ENCODE peak calls at places on chromosomes 1 and 21, in five cellular contexts. One of them, this sample, is unnamed.

GRCh38 chr1:113390871-113391642 is 742 bp downstream of the MAGI3 start:
- DNase-seq in psoas muscle: peak
- DNase-seq in fibroblast of lung: no peak
- DNase-seq in HL-60: peak
- DNase-seq in right atrium auricular region: no peak
- DNase-seq in this sample: peak

GRCh38 chr1:66331641-66332523 is 202.1 kb upstream of the SGIP1 start:
- DNase-seq in psoas muscle: peak
- DNase-seq in fibroblast of lung: peak
- DNase-seq in HL-60: peak
- DNase-seq in right atrium auricular region: peak
- DNase-seq in this sample: peak

GRCh38 chr1:192869308-192869940 is 60.6 kb downstream of the RGS2 start:
- DNase-seq in psoas muscle: no peak
- DNase-seq in fibroblast of lung: no peak
- DNase-seq in HL-60: no peak
- DNase-seq in right atrium auricular region: no peak
- DNase-seq in this sample: no peak

GRCh38 chr1:23394664-23395063 is 25.0 kb upstream of the ZNF436 start:
- DNase-seq in psoas muscle: peak
- DNase-seq in fibroblast of lung: peak
- DNase-seq in HL-60: no peak
- DNase-seq in right atrium auricular region: peak
- DNase-seq in this sample: peak

GRCh38 chr1:8540971-8541370 is 223.1 kb downstream of the SLC45A1 start:
- DNase-seq in psoas muscle: no peak
- DNase-seq in fibroblast of lung: peak
- DNase-seq in HL-60: no peak
- DNase-seq in right atrium auricular region: no peak
- DNase-seq in this sample: no peak

GRCh38 chr21:32198369-32198768 is 80.5 kb downstream of the MIS18A start:
- DNase-seq in psoas muscle: no peak
- DNase-seq in fibroblast of lung: no peak
- DNase-seq in HL-60: no peak
- DNase-seq in right atrium auricular region: no peak
- DNase-seq in this sample: no peak

GRCh38 chr1:177611402-177611801 is 358.5 kb downstream of the SEC16B start:
- DNase-seq in psoas muscle: no peak
- DNase-seq in fibroblast of lung: no peak
- DNase-seq in HL-60: no peak
- DNase-seq in right atrium auricular region: no peak
- DNase-seq in this sample: no peak

GRCh38 chr1:8565802-8566201 is 247.9 kb downstream of the SLC45A1 start:
- DNase-seq in psoas muscle: no peak
- DNase-seq in fibroblast of lung: no peak
- DNase-seq in HL-60: no peak
- DNase-seq in right atrium auricular region: no peak
- DNase-seq in this sample: no peak

GRCh38 chr1:222372221-222372620 is 175.7 kb downstream of the HHIPL2 start:
- DNase-seq in psoas muscle: no peak
- DNase-seq in fibroblast of lung: peak
- DNase-seq in HL-60: no peak
- DNase-seq in right atrium auricular region: no peak
- DNase-seq in this sample: no peak

GRCh38 chr21:41059871-41060270 is 108.1 kb upstream of the BACE2 start:
- DNase-seq in psoas muscle: no peak
- DNase-seq in fibroblast of lung: peak
- DNase-seq in HL-60: no peak
- DNase-seq in right atrium auricular region: no peak
- DNase-seq in this sample: no peak

GRCh38 chr21:46194374-46195334 is 10.4 kb upstream of the SPATC1L start:
- DNase-seq in psoas muscle: no peak
- DNase-seq in fibroblast of lung: no peak
- DNase-seq in HL-60: no peak
- DNase-seq in right atrium auricular region: no peak
- DNase-seq in this sample: peak

DNA sequence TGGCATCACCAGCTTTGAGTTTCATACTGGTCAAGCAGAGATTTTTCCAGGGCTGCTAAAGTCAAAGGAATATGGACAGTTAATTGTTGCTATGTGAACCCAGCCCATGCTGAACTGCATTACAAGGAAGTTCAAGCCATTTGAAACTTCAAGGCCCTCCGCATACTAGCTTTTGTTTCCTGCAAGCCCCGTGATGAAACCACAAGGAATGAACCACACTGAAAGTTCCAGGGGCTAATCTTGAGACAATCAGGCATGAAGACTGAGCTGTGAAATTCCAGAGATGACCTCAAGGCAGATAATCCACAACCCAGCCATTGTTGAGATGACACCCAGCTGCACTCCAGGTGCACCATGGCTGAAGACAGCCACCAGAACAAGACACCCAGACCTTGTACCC is 180.8 kb downstream of the C1orf21 start:
- DNase-seq in psoas muscle: no peak
- DNase-seq in fibroblast of lung: peak
- DNase-seq in HL-60: no peak
- DNase-seq in right atrium auricular region: no peak
- DNase-seq in this sample: no peak
- H3K4me3 ChIP-seq in psoas muscle: no peak
- H3K4me3 ChIP-seq in fibroblast of lung: no peak
- H3K4me3 ChIP-seq in HL-60: no peak
- H3K4me3 ChIP-seq in right atrium auricular region: no peak
- H3K4me3 ChIP-seq in this sample: no peak

GRCh38 chr1:3857791-3858129 is 484 bp downstream of the DFFB start:
- DNase-seq in psoas muscle: no peak
- DNase-seq in fibroblast of lung: no peak
- DNase-seq in HL-60: no peak
- DNase-seq in right atrium auricular region: no peak
- DNase-seq in this sample: no peak

GRCh38 chr1:3852091-3852490 is 4.9 kb downstream of the CEP104 start:
- DNase-seq in psoas muscle: no peak
- DNase-seq in fibroblast of lung: no peak
- DNase-seq in HL-60: no peak
- DNase-seq in right atrium auricular region: no peak
- DNase-seq in this sample: peak

GRCh38 chr1:3852711-3853498 is 4.1 kb downstream of the CEP104 start:
- DNase-seq in psoas muscle: no peak
- DNase-seq in fibroblast of lung: no peak
- DNase-seq in HL-60: no peak
- DNase-seq in right atrium auricular region: no peak
- DNase-seq in this sample: peak

GRCh38 chr1:3858231-3858981 is 1.1 kb downstream of the DFFB start:
- DNase-seq in psoas muscle: peak
- DNase-seq in fibroblast of lung: peak
- DNase-seq in HL-60: peak
- DNase-seq in right atrium auricular region: no peak
- DNase-seq in this sample: peak

DNA sequence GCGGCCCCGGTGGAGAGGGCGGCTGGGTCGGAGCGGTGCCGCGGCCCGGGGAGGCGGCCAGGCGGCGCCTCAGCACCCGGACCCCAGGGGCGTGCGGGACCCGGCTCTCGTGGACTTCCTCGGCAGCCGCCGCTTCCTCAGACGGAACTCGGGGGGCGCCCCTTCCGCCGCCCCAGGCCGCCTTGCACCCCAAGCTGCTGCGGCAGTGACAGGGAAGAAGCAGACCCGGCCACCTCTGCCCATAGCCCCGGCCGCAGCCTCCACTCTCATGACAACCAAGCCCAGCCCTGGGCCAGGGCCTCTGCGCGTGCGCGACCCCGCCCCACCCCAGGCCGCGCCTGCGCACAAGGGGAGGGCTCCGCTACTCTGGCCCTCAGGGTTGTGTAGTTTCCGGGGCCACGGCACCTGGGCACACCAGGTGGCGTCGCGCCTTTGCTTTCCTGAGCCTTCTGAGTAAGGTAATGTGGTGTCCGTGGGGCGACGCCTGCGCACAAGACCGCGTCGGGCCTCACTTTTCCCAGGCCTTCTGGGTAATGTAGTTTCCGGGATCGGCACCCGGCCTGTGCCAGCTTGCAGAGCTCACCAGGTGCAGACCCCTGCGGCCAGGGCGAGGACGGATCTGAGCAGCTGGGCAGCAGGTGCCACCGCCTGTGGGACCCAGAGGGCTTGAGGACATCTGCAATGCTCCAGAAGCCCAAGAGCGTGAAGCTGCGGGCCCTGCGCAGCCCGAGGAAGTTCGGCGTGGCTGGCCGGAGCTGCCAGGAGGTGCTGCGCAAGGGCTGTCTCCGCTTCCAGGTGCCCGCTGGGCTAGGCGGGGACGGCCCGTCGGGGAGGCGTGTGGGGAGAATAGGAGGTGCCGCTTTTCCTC is at the start of the genes CEP104 and DFFB:
- DNase-seq in psoas muscle: peak
- DNase-seq in fibroblast of lung: peak
- DNase-seq in HL-60: peak
- DNase-seq in right atrium auricular region: peak
- DNase-seq in this sample: peak
- TF ChIP-seq CTCF in psoas muscle: peak
- TF ChIP-seq CTCF in fibroblast of lung: no peak
- TF ChIP-seq CTCF in HL-60: no peak
- TF ChIP-seq CTCF in right atrium auricular region: no peak
- TF ChIP-seq CTCF in this sample: peak

GRCh38 chr1:165824269-165824643 is 3.2 kb upstream of the UCK2 start:
- DNase-seq in psoas muscle: no peak
- DNase-seq in fibroblast of lung: no peak
- DNase-seq in HL-60: no peak
- DNase-seq in right atrium auricular region: no peak
- DNase-seq in this sample: no peak

GRCh38 chr1:165827199-165828102 is at the start of gene UCK2:
- DNase-seq in psoas muscle: peak
- DNase-seq in fibroblast of lung: peak
- DNase-seq in HL-60: peak
- DNase-seq in right atrium auricular region: peak
- DNase-seq in this sample: peak

GRCh38 chr1:165828581-165829329 is 1.3 kb downstream of the UCK2 start:
- DNase-seq in psoas muscle: peak
- DNase-seq in fibroblast of lung: peak
- DNase-seq in HL-60: peak
- DNase-seq in right atrium auricular region: no peak
- DNase-seq in this sample: peak

GRCh38 chr1:165828103-165828558 is 717 bp downstream of the UCK2 start:
- DNase-seq in psoas muscle: peak
- DNase-seq in fibroblast of lung: peak
- DNase-seq in HL-60: peak
- DNase-seq in right atrium auricular region: no peak
- DNase-seq in this sample: peak

GRCh38 chr1:165826565-165826964 is 849 bp upstream of the UCK2 start:
- DNase-seq in psoas muscle: no peak
- DNase-seq in fibroblast of lung: no peak
- DNase-seq in HL-60: no peak
- DNase-seq in right atrium auricular region: no peak
- DNase-seq in this sample: no peak
- H3K4me3 ChIP-seq in psoas muscle: peak
- H3K4me3 ChIP-seq in fibroblast of lung: peak
- H3K4me3 ChIP-seq in HL-60: no peak
- H3K4me3 ChIP-seq in right atrium auricular region: no peak
- H3K4me3 ChIP-seq in this sample: peak

GRCh38 chr21:35053356-35054096 is 4.4 kb upstream of the RUNX1 start:
- DNase-seq in psoas muscle: no peak
- DNase-seq in fibroblast of lung: peak
- DNase-seq in HL-60: no peak
- DNase-seq in right atrium auricular region: no peak
- DNase-seq in this sample: no peak
- TF ChIP-seq CTCF in psoas muscle: no peak
- TF ChIP-seq CTCF in fibroblast of lung: no peak
- TF ChIP-seq CTCF in HL-60: no peak
- TF ChIP-seq CTCF in right atrium auricular region: no peak
- TF ChIP-seq CTCF in this sample: no peak

DNA sequence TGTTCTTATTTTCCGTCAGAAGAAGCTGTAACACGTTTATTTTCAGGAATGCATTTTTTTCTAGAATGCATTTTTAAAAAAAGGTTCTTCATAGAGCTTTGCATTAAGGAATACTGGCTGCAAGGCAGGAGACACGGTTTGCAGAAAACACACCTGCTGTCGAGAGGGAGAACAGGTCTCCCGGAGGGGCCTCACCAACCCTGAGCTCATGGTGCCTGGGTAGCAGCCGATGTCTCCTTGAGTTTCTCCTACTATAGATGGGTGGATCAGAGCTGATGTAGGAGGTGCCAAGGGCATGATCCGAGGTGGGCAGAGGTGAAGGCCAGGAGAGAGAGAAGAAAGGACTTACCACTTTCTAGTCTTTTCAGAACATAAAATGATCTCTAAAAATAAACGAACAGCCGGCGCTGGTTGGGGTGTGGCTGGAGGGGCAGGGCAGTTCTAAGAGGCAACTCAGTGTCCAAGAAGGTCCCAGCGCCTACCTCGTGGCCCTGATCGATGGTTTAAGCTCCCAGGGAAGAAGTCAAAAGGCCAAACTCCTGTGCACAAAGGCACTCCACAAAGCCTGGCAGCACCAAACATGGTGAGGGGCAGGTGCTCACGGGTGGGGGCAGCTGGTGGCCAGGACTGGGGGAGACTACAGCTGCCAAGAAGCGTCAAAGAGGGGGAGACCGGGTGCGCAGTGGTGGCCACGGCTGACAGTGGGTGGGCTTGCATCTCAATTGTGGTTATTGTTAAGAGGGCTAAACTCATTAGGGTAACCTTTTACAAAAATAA is 12.2 kb downstream of the MORN1 start:
- DNase-seq in psoas muscle: no peak
- DNase-seq in fibroblast of lung: no peak
- DNase-seq in HL-60: no peak
- DNase-seq in right atrium auricular region: no peak
- DNase-seq in this sample: peak
- H3K4me3 ChIP-seq in psoas muscle: no peak
- H3K4me3 ChIP-seq in fibroblast of lung: no peak
- H3K4me3 ChIP-seq in HL-60: no peak
- H3K4me3 ChIP-seq in right atrium auricular region: no peak
- H3K4me3 ChIP-seq in this sample: no peak